ENCODE peak calls at places on chromosomes 6 and 20, in six cellular contexts. J, Y, F, T, K and I are unnamed samples.

GRCh38 chr20:64211874-64212658 is 43.5 kb upstream of the PCMTD2 start:
- DNase-seq in J (no peak), Y (no peak), F (no peak), T (no peak), K (no peak), I (no peak)

GRCh38 chr6:116287668-116288282 is 8.0 kb upstream of the TSPYL1 start:
- DNase-seq in J (no peak), Y (peak; percentile 78), F (no peak), T (peak; percentile 64), K (no peak), I (no peak)

GRCh38 chr6:2632943-2633584 is 117.7 kb downstream of the MYLK4 start:
- DNase-seq in J (no peak), Y (no peak), F (no peak), T (no peak), K (no peak), I (no peak)

GRCh38 chr6:155419161-155419560 is 36.5 kb downstream of the NOX3 start:
- DNase-seq in J (no peak), Y (peak; percentile 48), F (no peak), T (no peak), K (no peak), I (no peak)

GRCh38 chr6:16320533-16321340 is 82.3 kb downstream of the GMPR start:
- DNase-seq in J (peak; percentile 60), Y (no peak), F (no peak), T (no peak), K (no peak), I (no peak)

GRCh38 chr20:34639755-34640222 is 37.1 kb downstream of the PIGU start:
- DNase-seq in J (no peak), Y (no peak), F (no peak), T (peak; percentile 1), K (peak; percentile 81), I (no peak)

GRCh38 chr6:11298651-11299420 is 66.4 kb upstream of the NEDD9 start:
- DNase-seq in J (no peak), Y (no peak), F (no peak), T (peak; percentile 39), K (peak; percentile 68), I (no peak)

GRCh38 chr6:75735491-75736186 is 13.4 kb upstream of the MYO6 start:
- DNase-seq in J (no peak), Y (peak; percentile 33), F (no peak), T (peak; percentile 41), K (no peak), I (no peak)

GRCh38 chr20:48406462-48407235 is 421.1 kb downstream of the PREX1 start:
- DNase-seq in J (no peak), Y (no peak), F (no peak), T (no peak), K (no peak), I (no peak)

GRCh38 chr6:7251861-7252260 is 61.1 kb downstream of the SSR1 start:
- DNase-seq in J (no peak), Y (no peak), F (no peak), T (no peak), K (no peak), I (no peak)

GRCh38 chr20:25859649-25860530 is 163.2 kb upstream of the ZNF337 start:
- DNase-seq in J (no peak), Y (peak; percentile 39), F (no peak), T (peak; percentile 37), K (peak; percentile 89), I (no peak)

GRCh38 chr6:137995371-137995770 is 111.8 kb downstream of the PERP start:
- DNase-seq in J (no peak), Y (no peak), F (no peak), T (peak; percentile 38), K (no peak), I (no peak)

GRCh38 chr20:21719592-21720214 is 14.2 kb downstream of the PAX1 start:
- DNase-seq in J (peak; percentile 20), Y (peak; percentile 78), F (no peak), T (peak; percentile 84), K (peak; percentile 90), I (peak; percentile 2)

DNA sequence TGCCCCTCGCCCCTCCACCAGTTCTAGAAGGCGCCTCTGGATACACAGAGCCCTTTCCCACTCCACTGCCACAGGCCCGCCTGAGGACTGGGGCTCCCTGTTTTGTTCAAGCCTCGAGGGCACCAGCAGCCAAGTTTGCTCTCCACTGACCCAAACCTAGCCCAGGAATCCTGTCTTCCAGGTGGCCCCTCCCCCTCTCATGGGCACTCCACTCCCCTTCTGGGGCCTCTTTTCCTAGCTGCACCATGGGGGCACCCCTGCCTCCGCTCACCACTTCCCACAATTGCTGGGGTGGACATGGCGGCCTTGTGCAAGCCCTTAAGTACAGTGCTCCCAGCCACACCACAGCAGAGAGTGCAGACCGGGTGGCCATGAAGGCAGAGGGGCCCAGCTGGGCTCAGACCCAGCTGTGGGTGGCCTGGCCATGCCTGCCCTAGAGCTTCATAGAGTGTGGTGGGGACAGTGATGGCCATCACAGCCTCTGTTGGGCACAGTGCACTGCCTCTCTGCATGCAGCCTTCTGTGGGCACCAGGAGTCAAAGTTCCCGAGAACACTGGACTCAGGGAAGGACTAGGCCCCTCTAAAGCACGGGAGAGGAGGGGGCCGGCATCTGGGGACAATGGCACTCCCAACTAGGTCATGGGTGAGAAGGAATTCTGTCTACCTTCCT is 1.3 kb downstream of the MYL9 start:
- DNase-seq in J (no peak), Y (no peak), F (no peak), T (no peak), K (no peak), I (no peak)
- H3K4me3 ChIP-seq in J (peak overlapping the region; percentile 97), Y (peak overlapping the region; percentile 86), F (no peak overlapping the region), T (no peak overlapping the region), K (peak overlapping the region; percentile 89), I (peak overlapping the region; percentile 90)

GRCh38 chr20:50193169-50193850 is 2.7 kb downstream of the CEBPB start:
- DNase-seq in J (no peak), Y (peak; percentile 67), F (no peak), T (peak; percentile 31), K (peak; percentile 69), I (no peak)

GRCh38 chr20:50193851-50194830 is 3.5 kb downstream of the CEBPB start:
- DNase-seq in J (no peak), Y (peak; percentile 49), F (no peak), T (no peak), K (peak; percentile 68), I (no peak)

GRCh38 chr20:50195524-50196120 is 5.0 kb downstream of the CEBPB start:
- DNase-seq in J (no peak), Y (no peak), F (no peak), T (no peak), K (peak; percentile 53), I (no peak)

GRCh38 chr20:50196248-50196647 is 5.6 kb downstream of the CEBPB start:
- DNase-seq in J (no peak), Y (no peak), F (no peak), T (no peak), K (no peak), I (no peak)

DNA sequence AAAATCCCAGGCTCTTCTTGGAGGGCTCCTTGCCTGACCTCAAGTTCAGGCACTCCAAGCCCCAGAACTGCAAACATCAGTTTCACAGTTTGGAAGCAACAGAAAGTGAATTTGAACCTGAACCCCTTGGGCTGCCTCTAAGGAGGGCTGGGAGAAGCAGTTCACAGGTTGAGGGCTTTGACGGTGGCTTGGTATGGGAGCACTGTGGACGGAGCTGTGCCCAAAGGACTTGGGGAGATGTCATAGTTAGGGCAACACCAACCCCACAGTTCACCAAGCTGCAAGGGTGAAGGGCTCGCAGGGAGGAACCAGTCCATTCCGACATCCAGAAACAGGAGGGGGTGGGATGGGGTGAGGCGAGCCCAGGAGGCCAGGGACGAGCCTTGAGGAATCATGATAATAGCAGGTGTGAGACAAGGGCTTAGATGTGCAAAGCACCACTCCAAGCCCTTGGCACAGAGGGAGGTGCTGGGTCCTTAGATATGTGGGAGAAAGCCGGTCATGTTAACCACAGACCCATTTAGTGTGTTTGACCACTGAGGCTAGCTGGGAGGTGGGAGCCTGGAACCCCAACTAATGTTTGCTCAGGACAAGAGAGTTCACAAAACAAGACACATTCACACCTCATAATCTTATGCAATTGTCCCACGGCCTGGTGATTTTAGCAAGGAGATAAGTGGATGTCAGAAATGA is 4.3 kb downstream of the CEBPB start:
- DNase-seq in J (no peak), Y (peak; percentile 49), F (no peak), T (no peak), K (peak; percentile 75), I (no peak)
- H3K4me3 ChIP-seq in J (peak overlapping the region; percentile 97), Y (peak overlapping the region; percentile 100), F (no peak overlapping the region), T (no peak overlapping the region), K (no peak overlapping the region), I (peak overlapping the region; percentile 94)

DNA sequence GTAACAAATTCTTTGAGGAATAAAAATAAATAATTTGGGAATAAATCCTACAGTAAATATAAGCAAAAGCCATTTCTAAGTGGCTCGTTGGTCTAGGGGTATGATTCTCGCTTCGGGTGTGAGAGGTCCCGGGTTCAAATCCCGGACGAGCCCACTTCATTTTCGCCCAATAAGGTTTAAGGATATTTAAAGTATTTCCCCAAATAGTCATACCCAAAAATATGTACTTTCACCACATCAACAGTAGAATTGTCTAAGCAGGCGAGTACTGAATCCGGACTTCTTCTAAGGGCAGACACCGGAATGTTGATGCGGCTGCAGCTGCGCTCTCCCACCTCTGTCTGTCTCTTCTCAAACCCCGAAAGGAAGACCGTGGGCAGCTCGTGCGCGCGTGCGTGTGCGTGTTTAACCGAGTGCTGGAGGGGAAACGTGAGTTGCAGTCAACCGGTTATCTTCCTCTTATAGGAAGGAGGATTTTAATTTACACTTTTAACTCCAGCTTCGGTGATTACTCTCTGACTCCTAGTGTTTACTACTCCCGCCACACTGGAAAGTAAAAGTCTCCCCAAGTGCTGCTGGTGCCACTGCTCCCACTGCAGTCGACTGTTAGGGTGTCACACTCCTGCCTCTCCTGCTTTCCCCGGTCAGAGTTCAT is 155.7 kb upstream of the PRSS16 start:
- DNase-seq in J (peak; percentile 80), Y (peak; percentile 93), F (no peak), T (peak; percentile 81), K (peak; percentile 78), I (peak; percentile 88)
- H3K4me3 ChIP-seq in J (peak overlapping the region; percentile 62), Y (peak overlapping the region; percentile 60), F (no peak overlapping the region), T (peak overlapping the region; percentile 69), K (peak overlapping the region; percentile 85), I (peak overlapping the region; percentile 58)

GRCh38 chr6:1395941-1396908 is 6.8 kb downstream of the FOXF2 start:
- DNase-seq in J (no peak), Y (no peak), F (no peak), T (no peak), K (peak; percentile 39), I (no peak)

GRCh38 chr6:1393641-1394283 is 4.4 kb downstream of the FOXF2 start:
- DNase-seq in J (no peak), Y (no peak), F (no peak), T (no peak), K (peak; percentile 67), I (no peak)

GRCh38 chr6:1396952-1397868 is 7.8 kb downstream of the FOXF2 start:
- DNase-seq in J (peak; percentile 94), Y (peak; percentile 81), F (peak; percentile 38), T (peak; percentile 86), K (peak; percentile 90), I (no peak)

GRCh38 chr6:1394591-1395463 is 5.5 kb downstream of the FOXF2 start:
- DNase-seq in J (no peak), Y (no peak), F (no peak), T (no peak), K (peak; percentile 47), I (no peak)

DNA sequence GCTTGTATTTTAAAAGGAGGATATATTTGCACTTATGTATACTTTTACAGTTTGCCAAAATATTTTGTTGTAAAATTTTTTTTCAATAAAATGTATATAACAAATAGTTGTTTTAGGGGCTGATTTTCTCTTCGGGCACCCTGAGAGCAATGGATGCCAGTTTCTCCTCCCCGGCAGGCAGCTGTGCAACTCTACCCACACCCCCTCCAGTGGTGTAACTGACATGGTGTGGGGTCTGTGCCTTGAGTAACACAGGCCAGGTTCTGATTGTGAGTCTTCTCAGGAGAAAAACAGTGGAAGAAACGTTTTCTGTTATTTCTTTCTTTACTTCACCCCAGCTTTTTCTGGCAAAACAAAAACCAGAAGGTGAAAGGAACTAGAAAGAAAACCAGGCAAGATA is 6.1 kb downstream of the FOXF2 start:
- DNase-seq in J (no peak), Y (no peak), F (no peak), T (no peak), K (peak; percentile 33), I (no peak)
- H3K4me3 ChIP-seq in J (no peak overlapping the region), Y (no peak overlapping the region), F (no peak overlapping the region), T (no peak overlapping the region), K (no peak overlapping the region), I (no peak overlapping the region)